ENCODE peak calls at places on chromosome 14, in eight cellular contexts. One of them, this sample, is unnamed.

GRCh38 chr14:49106721-49107689 is 479.2 kb downstream of the RPS29 start:
- ATAC-seq in activated naive CD4-positive, alpha-beta T cell treated with anti-CD3 and anti-CD28 coated beads, Interleukin-2, amount 50 U/mL, for 72 hours: no peak
- ATAC-seq in pancreas: no peak
- ATAC-seq in naive thymus-derived CD8-positive, alpha-beta T cell: no peak
- ATAC-seq in stimulated activated naive CD8-positive, alpha-beta T cell treated with anti-CD3 and anti-CD28 coated beads, Interleukin-15, amount 100 ng/mL, for 72 hours: no peak
- ATAC-seq in A549: no peak
- ATAC-seq in HCT116: no peak
- ATAC-seq in right cardiac atrium: peak; percentile 43
- ATAC-seq in this sample: no peak

GRCh38 chr14:89369656-89370055 is 47.4 kb downstream of the FOXN3 start:
- ATAC-seq in pancreas: no peak
- ATAC-seq in right cardiac atrium: no peak
- ATAC-seq in activated naive CD4-positive, alpha-beta T cell treated with anti-CD3 and anti-CD28 coated beads, Interleukin-2, amount 50 U/mL, for 72 hours: no peak
- ATAC-seq in HCT116: no peak
- ATAC-seq in naive thymus-derived CD8-positive, alpha-beta T cell: no peak
- ATAC-seq in A549: no peak
- ATAC-seq in stimulated activated naive CD8-positive, alpha-beta T cell treated with anti-CD3 and anti-CD28 coated beads, Interleukin-15, amount 100 ng/mL, for 72 hours: no peak
- ATAC-seq in this sample: no peak

GRCh38 chr14:68958553-68958952 is 20.5 kb downstream of the ACTN1 start:
- ATAC-seq in activated naive CD4-positive, alpha-beta T cell treated with anti-CD3 and anti-CD28 coated beads, Interleukin-2, amount 50 U/mL, for 72 hours: no peak
- ATAC-seq in right cardiac atrium: peak; percentile 68
- ATAC-seq in naive thymus-derived CD8-positive, alpha-beta T cell: no peak
- ATAC-seq in stimulated activated naive CD8-positive, alpha-beta T cell treated with anti-CD3 and anti-CD28 coated beads, Interleukin-15, amount 100 ng/mL, for 72 hours: no peak
- ATAC-seq in A549: no peak
- ATAC-seq in pancreas: peak; percentile 43
- ATAC-seq in HCT116: no peak
- ATAC-seq in this sample: no peak

GRCh38 chr14:105228562-105228961 is 19.8 kb upstream of the BTBD6 start:
- ATAC-seq in HCT116: no peak
- ATAC-seq in activated naive CD4-positive, alpha-beta T cell treated with anti-CD3 and anti-CD28 coated beads, Interleukin-2, amount 50 U/mL, for 72 hours: no peak
- ATAC-seq in naive thymus-derived CD8-positive, alpha-beta T cell: no peak
- ATAC-seq in right cardiac atrium: peak; percentile 40
- ATAC-seq in stimulated activated naive CD8-positive, alpha-beta T cell treated with anti-CD3 and anti-CD28 coated beads, Interleukin-15, amount 100 ng/mL, for 72 hours: no peak
- ATAC-seq in A549: no peak
- ATAC-seq in pancreas: no peak
- ATAC-seq in this sample: no peak

GRCh38 chr14:68598621-68599447 is 194.0 kb downstream of the ZFP36L1 start:
- ATAC-seq in pancreas: peak; percentile 82
- ATAC-seq in A549: peak; percentile 88
- ATAC-seq in stimulated activated naive CD8-positive, alpha-beta T cell treated with anti-CD3 and anti-CD28 coated beads, Interleukin-15, amount 100 ng/mL, for 72 hours: no peak
- ATAC-seq in naive thymus-derived CD8-positive, alpha-beta T cell: no peak
- ATAC-seq in right cardiac atrium: peak; percentile 89
- ATAC-seq in HCT116: peak; percentile 87
- ATAC-seq in activated naive CD4-positive, alpha-beta T cell treated with anti-CD3 and anti-CD28 coated beads, Interleukin-2, amount 50 U/mL, for 72 hours: no peak
- ATAC-seq in this sample: no peak

GRCh38 chr14:68468437-68469207 is 324.2 kb downstream of the ZFP36L1 start:
- ATAC-seq in naive thymus-derived CD8-positive, alpha-beta T cell: peak; percentile 65
- ATAC-seq in pancreas: no peak
- ATAC-seq in HCT116: peak; percentile 12
- ATAC-seq in right cardiac atrium: no peak
- ATAC-seq in stimulated activated naive CD8-positive, alpha-beta T cell treated with anti-CD3 and anti-CD28 coated beads, Interleukin-15, amount 100 ng/mL, for 72 hours: peak; percentile 100
- ATAC-seq in activated naive CD4-positive, alpha-beta T cell treated with anti-CD3 and anti-CD28 coated beads, Interleukin-2, amount 50 U/mL, for 72 hours: peak; percentile 99
- ATAC-seq in A549: no peak
- ATAC-seq in this sample: peak; percentile 100

GRCh38 chr14:105871590-105871989 is 345.2 kb downstream of the TMEM121 start:
- ATAC-seq in naive thymus-derived CD8-positive, alpha-beta T cell: no peak
- ATAC-seq in HCT116: no peak
- ATAC-seq in activated naive CD4-positive, alpha-beta T cell treated with anti-CD3 and anti-CD28 coated beads, Interleukin-2, amount 50 U/mL, for 72 hours: no peak
- ATAC-seq in A549: no peak
- ATAC-seq in pancreas: no peak
- ATAC-seq in stimulated activated naive CD8-positive, alpha-beta T cell treated with anti-CD3 and anti-CD28 coated beads, Interleukin-15, amount 100 ng/mL, for 72 hours: no peak
- ATAC-seq in right cardiac atrium: no peak
- ATAC-seq in this sample: no peak

GRCh38 chr14:33061667-33062325 is 123.1 kb downstream of the NPAS3 start:
- ATAC-seq in pancreas: no peak
- ATAC-seq in naive thymus-derived CD8-positive, alpha-beta T cell: no peak
- ATAC-seq in A549: no peak
- ATAC-seq in HCT116: no peak
- ATAC-seq in stimulated activated naive CD8-positive, alpha-beta T cell treated with anti-CD3 and anti-CD28 coated beads, Interleukin-15, amount 100 ng/mL, for 72 hours: no peak
- ATAC-seq in activated naive CD4-positive, alpha-beta T cell treated with anti-CD3 and anti-CD28 coated beads, Interleukin-2, amount 50 U/mL, for 72 hours: no peak
- ATAC-seq in right cardiac atrium: no peak
- ATAC-seq in this sample: no peak

GRCh38 chr14:105192866-105193731 is 12.0 kb upstream of the NUDT14 start:
- ATAC-seq in pancreas: no peak
- ATAC-seq in right cardiac atrium: peak; percentile 5
- ATAC-seq in activated naive CD4-positive, alpha-beta T cell treated with anti-CD3 and anti-CD28 coated beads, Interleukin-2, amount 50 U/mL, for 72 hours: peak; percentile 67
- ATAC-seq in naive thymus-derived CD8-positive, alpha-beta T cell: peak; percentile 41
- ATAC-seq in HCT116: peak; percentile 6
- ATAC-seq in stimulated activated naive CD8-positive, alpha-beta T cell treated with anti-CD3 and anti-CD28 coated beads, Interleukin-15, amount 100 ng/mL, for 72 hours: peak; percentile 38
- ATAC-seq in A549: no peak
- ATAC-seq in this sample: peak; percentile 72

GRCh38 chr14:74932401-74932901 is 9.4 kb upstream of the RPS6KL1 start:
- ATAC-seq in pancreas: peak; percentile 24
- ATAC-seq in activated naive CD4-positive, alpha-beta T cell treated with anti-CD3 and anti-CD28 coated beads, Interleukin-2, amount 50 U/mL, for 72 hours: no peak
- ATAC-seq in stimulated activated naive CD8-positive, alpha-beta T cell treated with anti-CD3 and anti-CD28 coated beads, Interleukin-15, amount 100 ng/mL, for 72 hours: peak; percentile 37
- ATAC-seq in naive thymus-derived CD8-positive, alpha-beta T cell: no peak
- ATAC-seq in A549: no peak
- ATAC-seq in HCT116: no peak
- ATAC-seq in right cardiac atrium: peak; percentile 71
- ATAC-seq in this sample: no peak

GRCh38 chr14:35390577-35391387 is 13.8 kb downstream of the NFKBIA start:
- ATAC-seq in A549: peak; percentile 46
- ATAC-seq in right cardiac atrium: no peak
- ATAC-seq in activated naive CD4-positive, alpha-beta T cell treated with anti-CD3 and anti-CD28 coated beads, Interleukin-2, amount 50 U/mL, for 72 hours: peak; percentile 78
- ATAC-seq in HCT116: peak; percentile 75
- ATAC-seq in naive thymus-derived CD8-positive, alpha-beta T cell: no peak
- ATAC-seq in stimulated activated naive CD8-positive, alpha-beta T cell treated with anti-CD3 and anti-CD28 coated beads, Interleukin-15, amount 100 ng/mL, for 72 hours: peak; percentile 50
- ATAC-seq in pancreas: peak; percentile 27
- ATAC-seq in this sample: peak; percentile 92

GRCh38 chr14:36504805-36505192 is 15.2 kb downstream of the NKX2-1 start:
- ATAC-seq in stimulated activated naive CD8-positive, alpha-beta T cell treated with anti-CD3 and anti-CD28 coated beads, Interleukin-15, amount 100 ng/mL, for 72 hours: no peak
- ATAC-seq in HCT116: no peak
- ATAC-seq in naive thymus-derived CD8-positive, alpha-beta T cell: no peak
- ATAC-seq in right cardiac atrium: no peak
- ATAC-seq in activated naive CD4-positive, alpha-beta T cell treated with anti-CD3 and anti-CD28 coated beads, Interleukin-2, amount 50 U/mL, for 72 hours: no peak
- ATAC-seq in A549: no peak
- ATAC-seq in pancreas: no peak
- ATAC-seq in this sample: no peak

GRCh38 chr14:61860294-61860918 is 98.2 kb downstream of the SNAPC1 start:
- ATAC-seq in stimulated activated naive CD8-positive, alpha-beta T cell treated with anti-CD3 and anti-CD28 coated beads, Interleukin-15, amount 100 ng/mL, for 72 hours: peak; percentile 92
- ATAC-seq in naive thymus-derived CD8-positive, alpha-beta T cell: peak; percentile 89
- ATAC-seq in A549: peak; percentile 91
- ATAC-seq in pancreas: peak; percentile 94
- ATAC-seq in HCT116: peak; percentile 96
- ATAC-seq in activated naive CD4-positive, alpha-beta T cell treated with anti-CD3 and anti-CD28 coated beads, Interleukin-2, amount 50 U/mL, for 72 hours: peak; percentile 87
- ATAC-seq in right cardiac atrium: peak; percentile 64
- ATAC-seq in this sample: peak; percentile 88

GRCh38 chr14:76236172-76237130 is 84.7 kb downstream of the GPATCH2L start:
- ATAC-seq in naive thymus-derived CD8-positive, alpha-beta T cell: no peak
- ATAC-seq in pancreas: no peak
- ATAC-seq in stimulated activated naive CD8-positive, alpha-beta T cell treated with anti-CD3 and anti-CD28 coated beads, Interleukin-15, amount 100 ng/mL, for 72 hours: no peak
- ATAC-seq in activated naive CD4-positive, alpha-beta T cell treated with anti-CD3 and anti-CD28 coated beads, Interleukin-2, amount 50 U/mL, for 72 hours: no peak
- ATAC-seq in right cardiac atrium: no peak
- ATAC-seq in HCT116: no peak
- ATAC-seq in A549: no peak
- ATAC-seq in this sample: no peak

GRCh38 chr14:93347850-93348249 is 868 bp downstream of the COX8C start:
- ATAC-seq in HCT116: no peak
- ATAC-seq in right cardiac atrium: no peak
- ATAC-seq in A549: no peak
- ATAC-seq in activated naive CD4-positive, alpha-beta T cell treated with anti-CD3 and anti-CD28 coated beads, Interleukin-2, amount 50 U/mL, for 72 hours: no peak
- ATAC-seq in naive thymus-derived CD8-positive, alpha-beta T cell: no peak
- ATAC-seq in stimulated activated naive CD8-positive, alpha-beta T cell treated with anti-CD3 and anti-CD28 coated beads, Interleukin-15, amount 100 ng/mL, for 72 hours: no peak
- ATAC-seq in pancreas: no peak
- ATAC-seq in this sample: no peak

GRCh38 chr14:86022031-86022629 is 492.2 kb downstream of the FLRT2 start:
- ATAC-seq in stimulated activated naive CD8-positive, alpha-beta T cell treated with anti-CD3 and anti-CD28 coated beads, Interleukin-15, amount 100 ng/mL, for 72 hours: no peak
- ATAC-seq in pancreas: no peak
- ATAC-seq in right cardiac atrium: no peak
- ATAC-seq in naive thymus-derived CD8-positive, alpha-beta T cell: no peak
- ATAC-seq in activated naive CD4-positive, alpha-beta T cell treated with anti-CD3 and anti-CD28 coated beads, Interleukin-2, amount 50 U/mL, for 72 hours: no peak
- ATAC-seq in A549: no peak
- ATAC-seq in HCT116: no peak
- ATAC-seq in this sample: no peak

GRCh38 chr14:97524579-97525319 is 727.6 kb downstream of the VRK1 start:
- ATAC-seq in stimulated activated naive CD8-positive, alpha-beta T cell treated with anti-CD3 and anti-CD28 coated beads, Interleukin-15, amount 100 ng/mL, for 72 hours: no peak
- ATAC-seq in right cardiac atrium: no peak
- ATAC-seq in HCT116: no peak
- ATAC-seq in pancreas: no peak
- ATAC-seq in naive thymus-derived CD8-positive, alpha-beta T cell: no peak
- ATAC-seq in activated naive CD4-positive, alpha-beta T cell treated with anti-CD3 and anti-CD28 coated beads, Interleukin-2, amount 50 U/mL, for 72 hours: no peak
- ATAC-seq in A549: no peak
- ATAC-seq in this sample: no peak

GRCh38 chr14:102066041-102066451 is 20.8 kb downstream of the HSP90AA1 start:
- ATAC-seq in right cardiac atrium: no peak
- ATAC-seq in A549: peak; percentile 17
- ATAC-seq in naive thymus-derived CD8-positive, alpha-beta T cell: no peak
- ATAC-seq in pancreas: no peak
- ATAC-seq in stimulated activated naive CD8-positive, alpha-beta T cell treated with anti-CD3 and anti-CD28 coated beads, Interleukin-15, amount 100 ng/mL, for 72 hours: peak; percentile 65
- ATAC-seq in activated naive CD4-positive, alpha-beta T cell treated with anti-CD3 and anti-CD28 coated beads, Interleukin-2, amount 50 U/mL, for 72 hours: peak; percentile 63
- ATAC-seq in HCT116: no peak
- ATAC-seq in this sample: peak; percentile 47

GRCh38 chr14:70724944-70725343 is 83.2 kb downstream of the TTC9 start:
- ATAC-seq in naive thymus-derived CD8-positive, alpha-beta T cell: no peak
- ATAC-seq in A549: no peak
- ATAC-seq in activated naive CD4-positive, alpha-beta T cell treated with anti-CD3 and anti-CD28 coated beads, Interleukin-2, amount 50 U/mL, for 72 hours: no peak
- ATAC-seq in right cardiac atrium: no peak
- ATAC-seq in pancreas: no peak
- ATAC-seq in HCT116: no peak
- ATAC-seq in stimulated activated naive CD8-positive, alpha-beta T cell treated with anti-CD3 and anti-CD28 coated beads, Interleukin-15, amount 100 ng/mL, for 72 hours: no peak
- ATAC-seq in this sample: no peak

GRCh38 chr14:68638056-68638816 is 154.6 kb downstream of the ZFP36L1 start:
- ATAC-seq in right cardiac atrium: peak; percentile 7
- ATAC-seq in stimulated activated naive CD8-positive, alpha-beta T cell treated with anti-CD3 and anti-CD28 coated beads, Interleukin-15, amount 100 ng/mL, for 72 hours: no peak
- ATAC-seq in pancreas: no peak
- ATAC-seq in A549: no peak
- ATAC-seq in HCT116: no peak
- ATAC-seq in naive thymus-derived CD8-positive, alpha-beta T cell: no peak
- ATAC-seq in activated naive CD4-positive, alpha-beta T cell treated with anti-CD3 and anti-CD28 coated beads, Interleukin-2, amount 50 U/mL, for 72 hours: no peak
- ATAC-seq in this sample: no peak

GRCh38 chr14:31038521-31039166 is 12.5 kb upstream of the STRN3 start:
- ATAC-seq in right cardiac atrium: no peak
- ATAC-seq in A549: no peak
- ATAC-seq in activated naive CD4-positive, alpha-beta T cell treated with anti-CD3 and anti-CD28 coated beads, Interleukin-2, amount 50 U/mL, for 72 hours: no peak
- ATAC-seq in HCT116: peak; percentile 85
- ATAC-seq in pancreas: no peak
- ATAC-seq in stimulated activated naive CD8-positive, alpha-beta T cell treated with anti-CD3 and anti-CD28 coated beads, Interleukin-15, amount 100 ng/mL, for 72 hours: no peak
- ATAC-seq in naive thymus-derived CD8-positive, alpha-beta T cell: no peak
- ATAC-seq in this sample: no peak

GRCh38 chr14:93034671-93034994 is 81.1 kb downstream of the ITPK1 start:
- ATAC-seq in pancreas: no peak
- ATAC-seq in naive thymus-derived CD8-positive, alpha-beta T cell: no peak
- ATAC-seq in activated naive CD4-positive, alpha-beta T cell treated with anti-CD3 and anti-CD28 coated beads, Interleukin-2, amount 50 U/mL, for 72 hours: peak; percentile 6
- ATAC-seq in stimulated activated naive CD8-positive, alpha-beta T cell treated with anti-CD3 and anti-CD28 coated beads, Interleukin-15, amount 100 ng/mL, for 72 hours: peak; percentile 32
- ATAC-seq in right cardiac atrium: no peak
- ATAC-seq in A549: no peak
- ATAC-seq in HCT116: peak; percentile 5
- ATAC-seq in this sample: peak; percentile 13

GRCh38 chr14:57846631-57847030 is 19.3 kb downstream of the SLC35F4 start:
- ATAC-seq in stimulated activated naive CD8-positive, alpha-beta T cell treated with anti-CD3 and anti-CD28 coated beads, Interleukin-15, amount 100 ng/mL, for 72 hours: no peak
- ATAC-seq in activated naive CD4-positive, alpha-beta T cell treated with anti-CD3 and anti-CD28 coated beads, Interleukin-2, amount 50 U/mL, for 72 hours: no peak
- ATAC-seq in pancreas: no peak
- ATAC-seq in right cardiac atrium: peak; percentile 55
- ATAC-seq in HCT116: no peak
- ATAC-seq in A549: no peak
- ATAC-seq in naive thymus-derived CD8-positive, alpha-beta T cell: no peak
- ATAC-seq in this sample: no peak

GRCh38 chr14:70814466-70814865 is 5.2 kb upstream of the MAP3K9 start:
- ATAC-seq in HCT116: no peak
- ATAC-seq in A549: no peak
- ATAC-seq in naive thymus-derived CD8-positive, alpha-beta T cell: no peak
- ATAC-seq in pancreas: no peak
- ATAC-seq in stimulated activated naive CD8-positive, alpha-beta T cell treated with anti-CD3 and anti-CD28 coated beads, Interleukin-15, amount 100 ng/mL, for 72 hours: no peak
- ATAC-seq in right cardiac atrium: no peak
- ATAC-seq in activated naive CD4-positive, alpha-beta T cell treated with anti-CD3 and anti-CD28 coated beads, Interleukin-2, amount 50 U/mL, for 72 hours: no peak
- ATAC-seq in this sample: no peak

GRCh38 chr14:58272589-58273372 is 25.6 kb upstream of the ARID4A start:
- ATAC-seq in stimulated activated naive CD8-positive, alpha-beta T cell treated with anti-CD3 and anti-CD28 coated beads, Interleukin-15, amount 100 ng/mL, for 72 hours: no peak
- ATAC-seq in A549: peak; percentile 56
- ATAC-seq in HCT116: peak; percentile 65
- ATAC-seq in pancreas: peak; percentile 92
- ATAC-seq in right cardiac atrium: peak; percentile 84
- ATAC-seq in activated naive CD4-positive, alpha-beta T cell treated with anti-CD3 and anti-CD28 coated beads, Interleukin-2, amount 50 U/mL, for 72 hours: no peak
- ATAC-seq in naive thymus-derived CD8-positive, alpha-beta T cell: no peak
- ATAC-seq in this sample: no peak

GRCh38 chr14:90675399-90675798 is 140.8 kb downstream of the TTC7B start:
- ATAC-seq in HCT116: no peak
- ATAC-seq in naive thymus-derived CD8-positive, alpha-beta T cell: no peak
- ATAC-seq in A549: no peak
- ATAC-seq in right cardiac atrium: peak; percentile 69
- ATAC-seq in stimulated activated naive CD8-positive, alpha-beta T cell treated with anti-CD3 and anti-CD28 coated beads, Interleukin-15, amount 100 ng/mL, for 72 hours: peak; percentile 14
- ATAC-seq in pancreas: peak; percentile 37
- ATAC-seq in activated naive CD4-positive, alpha-beta T cell treated with anti-CD3 and anti-CD28 coated beads, Interleukin-2, amount 50 U/mL, for 72 hours: peak; percentile 51
- ATAC-seq in this sample: peak; percentile 42

GRCh38 chr14:97224016-97224415 is 426.8 kb downstream of the VRK1 start:
- ATAC-seq in activated naive CD4-positive, alpha-beta T cell treated with anti-CD3 and anti-CD28 coated beads, Interleukin-2, amount 50 U/mL, for 72 hours: no peak
- ATAC-seq in naive thymus-derived CD8-positive, alpha-beta T cell: no peak
- ATAC-seq in HCT116: no peak
- ATAC-seq in right cardiac atrium: no peak
- ATAC-seq in pancreas: no peak
- ATAC-seq in A549: no peak
- ATAC-seq in stimulated activated naive CD8-positive, alpha-beta T cell treated with anti-CD3 and anti-CD28 coated beads, Interleukin-15, amount 100 ng/mL, for 72 hours: no peak
- ATAC-seq in this sample: no peak

GRCh38 chr14:38079268-38079667 is 128.4 kb upstream of the SSTR1 start:
- ATAC-seq in stimulated activated naive CD8-positive, alpha-beta T cell treated with anti-CD3 and anti-CD28 coated beads, Interleukin-15, amount 100 ng/mL, for 72 hours: peak; percentile 80
- ATAC-seq in HCT116: no peak
- ATAC-seq in pancreas: peak; percentile 90
- ATAC-seq in right cardiac atrium: no peak
- ATAC-seq in activated naive CD4-positive, alpha-beta T cell treated with anti-CD3 and anti-CD28 coated beads, Interleukin-2, amount 50 U/mL, for 72 hours: peak; percentile 67
- ATAC-seq in A549: peak; percentile 62
- ATAC-seq in naive thymus-derived CD8-positive, alpha-beta T cell: no peak
- ATAC-seq in this sample: peak; percentile 89

GRCh38 chr14:94392510-94392935 is 4.1 kb upstream of the SERPINA1 start:
- ATAC-seq in pancreas: peak; percentile 30
- ATAC-seq in stimulated activated naive CD8-positive, alpha-beta T cell treated with anti-CD3 and anti-CD28 coated beads, Interleukin-15, amount 100 ng/mL, for 72 hours: peak; percentile 81
- ATAC-seq in activated naive CD4-positive, alpha-beta T cell treated with anti-CD3 and anti-CD28 coated beads, Interleukin-2, amount 50 U/mL, for 72 hours: peak; percentile 67
- ATAC-seq in naive thymus-derived CD8-positive, alpha-beta T cell: peak; percentile 46
- ATAC-seq in right cardiac atrium: peak; percentile 42
- ATAC-seq in HCT116: no peak
- ATAC-seq in A549: no peak
- ATAC-seq in this sample: peak; percentile 66

GRCh38 chr14:76784266-76784874 is 23.1 kb downstream of the VASH1 start:
- ATAC-seq in right cardiac atrium: no peak
- ATAC-seq in HCT116: no peak
- ATAC-seq in A549: no peak
- ATAC-seq in pancreas: no peak
- ATAC-seq in stimulated activated naive CD8-positive, alpha-beta T cell treated with anti-CD3 and anti-CD28 coated beads, Interleukin-15, amount 100 ng/mL, for 72 hours: no peak
- ATAC-seq in activated naive CD4-positive, alpha-beta T cell treated with anti-CD3 and anti-CD28 coated beads, Interleukin-2, amount 50 U/mL, for 72 hours: no peak
- ATAC-seq in naive thymus-derived CD8-positive, alpha-beta T cell: no peak
- ATAC-seq in this sample: no peak

GRCh38 chr14:102508410-102508773 is 1.2 kb downstream of the ANKRD9 start:
- ATAC-seq in right cardiac atrium: peak; percentile 7
- ATAC-seq in stimulated activated naive CD8-positive, alpha-beta T cell treated with anti-CD3 and anti-CD28 coated beads, Interleukin-15, amount 100 ng/mL, for 72 hours: no peak
- ATAC-seq in naive thymus-derived CD8-positive, alpha-beta T cell: peak; percentile 13
- ATAC-seq in HCT116: peak; percentile 51
- ATAC-seq in pancreas: peak; percentile 20
- ATAC-seq in A549: peak; percentile 16
- ATAC-seq in activated naive CD4-positive, alpha-beta T cell treated with anti-CD3 and anti-CD28 coated beads, Interleukin-2, amount 50 U/mL, for 72 hours: no peak
- ATAC-seq in this sample: no peak

GRCh38 chr14:105931808-105932483 is 405.6 kb downstream of the TMEM121 start:
- ATAC-seq in A549: peak; percentile 86
- ATAC-seq in right cardiac atrium: no peak
- ATAC-seq in activated naive CD4-positive, alpha-beta T cell treated with anti-CD3 and anti-CD28 coated beads, Interleukin-2, amount 50 U/mL, for 72 hours: no peak
- ATAC-seq in naive thymus-derived CD8-positive, alpha-beta T cell: no peak
- ATAC-seq in HCT116: peak; percentile 71
- ATAC-seq in pancreas: no peak
- ATAC-seq in stimulated activated naive CD8-positive, alpha-beta T cell treated with anti-CD3 and anti-CD28 coated beads, Interleukin-15, amount 100 ng/mL, for 72 hours: peak; percentile 33
- ATAC-seq in this sample: no peak

This sample was measured in activated T-helper 17 cell treated with anti-CD3 and anti-CD28 coated beads, Interleukin-2, amount 50 U/mL, for 72 hours.